ENCODE peak calls at places on chromosomes 1 and 21, in four cellular contexts. S is A549, I is BJ, N is OCI-LY7. P is an unnamed sample.
A peak's percentile ranks its signal among the peaks of the same experiment; 100 is the strongest.

GRCh38 chr1:30652151-30652915 is 71.1 kb downstream of the MATN1 start:
- DNase-seq in S (no peak), I (no peak), N (no peak), P (no peak)

GRCh38 chr1:217562229-217562878 is 68.5 kb downstream of the GPATCH2 start:
- DNase-seq in S (peak; percentile 25), I (peak; percentile 75), N (no peak), P (peak; percentile 90)

GRCh38 chr1:43357251-43357650 is 1.5 kb upstream of the CDC20 start:
- DNase-seq in S (no peak), I (no peak), N (no peak), P (no peak)

GRCh38 chr1:228082260-228082974 is at the start of gene ARF1:
- DNase-seq in S (peak; percentile 92), I (peak; percentile 52), N (peak; percentile 97), P (peak; percentile 90)

GRCh38 chr1:202220733-202221132 is 27.1 kb downstream of the LGR6 start:
- DNase-seq in S (no peak), I (no peak), N (no peak), P (no peak)

GRCh38 chr1:49346767-49347349 is 570.2 kb upstream of the BEND5 start:
- DNase-seq in S (peak; percentile 4), I (no peak), N (no peak), P (no peak)

GRCh38 chr1:2595812-2596529 is 9.4 kb downstream of the PRXL2B start:
- DNase-seq in S (no peak), I (no peak), N (no peak), P (no peak)

GRCh38 chr1:180358649-180359048 is 128.6 kb downstream of the LHX4 start:
- DNase-seq in S (no peak), I (no peak), N (no peak), P (peak; percentile 2)

GRCh38 chr1:178500936-178501554 is 4.3 kb upstream of the CLEC20A start:
- DNase-seq in S (no peak), I (no peak), N (no peak), P (no peak)

GRCh38 chr1:59568158-59568935 is 246.4 kb upstream of the HOOK1 start:
- DNase-seq in S (peak; percentile 7), I (no peak), N (no peak), P (peak; percentile 49)

GRCh38 chr1:3858231-3858981 is 1.1 kb downstream of the DFFB start:
- DNase-seq in S (no peak), I (no peak), N (peak; percentile 51), P (peak; percentile 35)

GRCh38 chr1:209335090-209335692 is 248.3 kb upstream of the CAMK1G start:
- DNase-seq in S (peak; percentile 39), I (no peak), N (peak; percentile 11), P (peak; percentile 25)

GRCh38 chr1:70222716-70223235 is 1.6 kb downstream of the SRSF11 start:
- DNase-seq in S (no peak), I (no peak), N (no peak), P (no peak)

GRCh38 chr1:15141933-15142647 is 11.5 kb upstream of the TMEM51 start:
- DNase-seq in S (no peak), I (no peak), N (no peak), P (peak; percentile 72)
- TF ChIP-seq CTCF in S (no peak), I (no peak), N (no peak), P (peak; percentile 20)

GRCh38 chr21:31198575-31198974 is 145.5 kb downstream of the TIAM1 start:
- DNase-seq in S (peak; percentile 36), I (no peak), N (peak; percentile 69), P (peak; percentile 44)
- TF ChIP-seq CTCF in S (peak; percentile 63), I (peak; percentile 53), N (peak; percentile 92), P (peak; percentile 68)

GRCh38 chr1:184748767-184749166 is 5.9 kb downstream of the EDEM3 start:
- DNase-seq in S (no peak), I (no peak), N (no peak), P (no peak)
- TF ChIP-seq CTCF in S (no peak), I (no peak), N (no peak), P (no peak)

DNA sequence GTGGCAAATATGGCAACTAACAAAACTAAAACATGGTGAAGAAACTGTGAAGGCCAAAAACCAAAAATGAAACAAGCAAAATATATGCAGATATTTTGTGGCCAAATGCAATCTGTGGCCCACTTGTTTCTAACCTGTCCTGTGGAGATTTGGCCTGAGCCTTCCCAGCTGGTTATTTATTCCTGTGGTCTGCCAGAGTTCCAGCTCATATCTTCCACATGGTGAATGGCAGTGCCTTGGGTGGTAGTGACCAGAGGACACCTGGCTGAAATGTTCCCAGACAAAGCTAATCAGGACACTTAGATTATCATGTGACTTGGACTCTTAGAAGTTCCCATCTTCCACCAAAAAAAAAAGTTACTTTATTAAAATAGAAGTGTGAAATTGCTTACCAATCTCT is 39.7 kb downstream of the RNASEL start:
- DNase-seq in S (no peak), I (no peak), N (no peak), P (no peak)
- TF ChIP-seq CTCF in S (no peak), I (no peak), N (no peak), P (no peak)

DNA sequence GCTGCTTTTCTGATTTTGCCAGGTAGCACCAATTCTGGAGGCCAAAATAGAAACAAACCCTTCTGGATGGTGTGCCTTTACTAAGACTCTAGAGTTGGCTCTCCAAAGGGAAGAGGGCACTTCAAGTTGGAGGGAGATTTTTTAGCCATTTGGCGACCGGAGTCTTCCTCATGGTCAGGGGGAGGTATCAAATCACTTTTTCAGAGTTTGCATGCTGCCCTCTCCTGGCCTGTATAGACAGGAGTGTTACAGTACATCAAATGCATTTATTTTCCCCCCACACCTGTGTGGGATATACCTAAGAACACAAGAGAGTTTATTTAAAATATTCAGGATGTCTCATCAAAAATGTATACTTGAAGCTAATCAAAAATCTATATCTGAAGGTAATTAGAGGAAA is 3.2 kb downstream of the GREM2 start:
- DNase-seq in S (peak; percentile 38), I (no peak), N (peak; percentile 4), P (no peak)
- TF ChIP-seq CTCF in S (peak; percentile 80), I (peak; percentile 37), N (peak; percentile 63), P (peak; percentile 56)